ENCODE peak calls at places on chromosomes 16 and 17, in nine cellular contexts. E is activated CD8-positive, alpha-beta memory T cell treated with anti-CD3 and anti-CD28 coated beads for 24 hours; G is amygdala; U is hepatocyte; N is foreskin keratinocyte; Z is epithelial cell of prostate; L is EL; J is iris pigment epithelial cell; H is GM13976. T is an unnamed sample.

GRCh38 chr16:50151744-50152143 is 1.4 kb upstream of the TENT4B start:
- DNase-seq in G (no peak), J (no peak), U (no peak), E (peak; percentile 64), H (no peak), N (no peak), L (no peak), Z (no peak), T (no peak)

GRCh38 chr16:86575754-86576557 is 2.4 kb upstream of the FOXL1 start:
- DNase-seq in H (peak; percentile 64), G (no peak), U (peak; percentile 87), E (peak; percentile 71), N (peak; percentile 82), Z (peak; percentile 51), L (peak; percentile 98), J (peak; percentile 96), T (peak; percentile 79)

GRCh38 chr16:75924397-75924796 is 198.1 kb upstream of the CPHXL start:
- DNase-seq in H (no peak), J (peak; percentile 31), L (no peak), E (no peak), G (no peak), U (no peak), Z (no peak), N (no peak), T (no peak)

GRCh38 chr17:792277-792676 is 10.1 kb downstream of the MRM3 start:
- DNase-seq in N (no peak), J (no peak), H (no peak), G (no peak), L (no peak), E (no peak), Z (no peak), U (no peak), T (no peak)

GRCh38 chr17:1532836-1533602 is 16.6 kb upstream of the INPP5K start:
- DNase-seq in Z (no peak), U (no peak), H (peak; percentile 55), G (no peak), N (no peak), L (no peak), E (peak; percentile 60), J (peak; percentile 24), T (no peak)

GRCh38 chr17:63679214-63679613 is 20.7 kb downstream of the LIMD2 start:
- DNase-seq in E (no peak), J (no peak), Z (no peak), G (no peak), U (no peak), N (no peak), L (no peak), H (no peak), T (no peak)

GRCh38 chr17:82371333-82372062 is at the start of gene UTS2R:
- DNase-seq in J (no peak), U (no peak), L (no peak), Z (no peak), G (no peak), N (no peak), H (no peak), E (no peak), T (no peak)

GRCh38 chr16:68490829-68491575 is 42.7 kb upstream of the SMPD3 start:
- DNase-seq in G (no peak), U (peak; percentile 87), L (peak; percentile 65), Z (peak; percentile 76), E (no peak), N (peak; percentile 80), J (peak; percentile 72), H (no peak), T (peak; percentile 81)